ENCODE peak calls at places on chromosomes 4 and X, in four cellular contexts. P is Karpas-422, R is tibial artery, C is skeletal muscle cell. X is an unnamed sample.

GRCh38 chr4:139042981-139043460 is 27.4 kb downstream of the NOCT start:
- DNase-seq in P (no peak), R (no peak), C (no peak), X (no peak)

GRCh38 chr4:136823020-136823419 is 709.3 kb downstream of the PCDH18 start:
- DNase-seq in P (no peak), R (no peak), C (no peak), X (no peak)

GRCh38 chr4:188005561-188005960 is 10.0 kb downstream of the ZFP42 start:
- DNase-seq in P (no peak), R (no peak), C (no peak), X (no peak)

GRCh38 chrX:43655961-43656494 is at the start of gene MAOA:
- DNase-seq in P (no peak), R (peak; percentile 95), C (no peak), X (peak; percentile 92)

GRCh38 chr4:22500831-22501714 is 14.8 kb downstream of the ADGRA3 start:
- DNase-seq in P (no peak), R (no peak), C (no peak), X (no peak)

GRCh38 chr4:182303847-182304246 is 60.6 kb downstream of the TENM3 start:
- DNase-seq in P (no peak), R (no peak), C (no peak), X (no peak)

GRCh38 chr4:77818077-77818666 is 996 bp downstream of the CNOT6L start:
- DNase-seq in P (peak; percentile 72), R (peak; percentile 82), C (peak; percentile 53), X (peak; percentile 77)

GRCh38 chr4:97911236-97911906 is 231.9 kb downstream of the STPG2 start:
- DNase-seq in P (no peak), R (no peak), C (no peak), X (no peak)

GRCh38 chrX:22134681-22135080 is 102.6 kb downstream of the PHEX start:
- DNase-seq in P (no peak), R (no peak), C (peak; percentile 49), X (no peak)

GRCh38 chrX:43108828-43109227 is 330.9 kb upstream of the PPP1R2C start:
- DNase-seq in P (no peak), R (no peak), C (no peak), X (no peak)

GRCh38 chrX:134423606-134424005 is 36.4 kb upstream of the HPRT1 start:
- DNase-seq in P (peak; percentile 64), R (no peak), C (peak; percentile 8), X (no peak)

GRCh38 chr4:176882201-176882600 is 89.5 kb upstream of the VEGFC start:
- DNase-seq in P (no peak), R (no peak), C (no peak), X (no peak)

GRCh38 chr4:6499241-6499605 is 26.8 kb upstream of the PPP2R2C start:
- DNase-seq in P (no peak), R (no peak), C (no peak), X (peak; percentile 61)

GRCh38 chr4:24248674-24249644 is 335.4 kb downstream of the DHX15 start:
- DNase-seq in P (no peak), R (no peak), C (no peak), X (no peak)

GRCh38 chr4:185565696-185566095 is 30.4 kb upstream of the PDLIM3 start:
- DNase-seq in P (no peak), R (no peak), C (no peak), X (no peak)

GRCh38 chrX:37846141-37846540 is 1.2 kb downstream of the DYNLT3 start:
- DNase-seq in P (no peak), R (no peak), C (no peak), X (no peak)

GRCh38 chr4:21948347-21949072 is at the start of gene KCNIP4:
- DNase-seq in P (no peak), R (no peak), C (no peak), X (no peak)

GRCh38 chr4:6198768-6199343 is 1.5 kb downstream of the JAKMIP1 start:
- DNase-seq in P (no peak), R (peak; percentile 38), C (no peak), X (no peak)

GRCh38 chrX:20019672-20020365 is 29.0 kb upstream of the BCLAF3 start:
- DNase-seq in P (no peak), R (no peak), C (no peak), X (no peak)

X was measured in suprapubic skin.